ENCODE peak calls at places on chromosomes 2 and 18, in six cellular contexts. X is OCI-LY7, C is left lung, A is mammary epithelial cell, K is heart right ventricle, W is heart left ventricle. P is an unnamed sample.
A peak's percentile ranks its signal among the peaks of the same experiment; 100 is the strongest.

GRCh38 chr18:77254711-77255110 is 5.1 kb downstream of the GALR1 start:
- DNase-seq in W (no peak), C (no peak), A (no peak), K (no peak), X (no peak), P (no peak)

GRCh38 chr2:144132357-144132756 is 387.6 kb downstream of the ZEB2 start:
- DNase-seq in X (no peak), K (no peak), W (no peak), C (no peak), A (no peak), P (no peak)

GRCh38 chr18:52311331-52311730 is 28.7 kb upstream of the DCC start:
- DNase-seq in C (no peak), A (peak; percentile 33), K (no peak), X (no peak), W (no peak), P (no peak)

GRCh38 chr2:32743480-32744236 is 115.8 kb downstream of the TTC27 start:
- DNase-seq in X (no peak), K (no peak), W (no peak), C (no peak), A (no peak), P (no peak)

GRCh38 chr2:173881466-173881865 is 83.7 kb downstream of the SP3 start:
- DNase-seq in A (no peak), C (no peak), X (peak; percentile 67), K (no peak), W (peak; percentile 39), P (no peak)

GRCh38 chr2:119231975-119232665 is 8.5 kb downstream of the STEAP3 start:
- DNase-seq in K (no peak), A (peak; percentile 61), C (no peak), W (no peak), X (no peak), P (no peak)

GRCh38 chr2:9753276-9753600 is 90.0 kb upstream of the TAF1B start:
- DNase-seq in X (peak; percentile 8), K (no peak), W (peak; percentile 74), C (no peak), A (peak; percentile 98), P (peak; percentile 66)

GRCh38 chr2:109692013-109692738 is 78.0 kb downstream of the SOWAHC start:
- DNase-seq in W (no peak), X (no peak), C (no peak), A (no peak), K (no peak), P (peak; percentile 68)

GRCh38 chr2:127525692-127526141 is 572 bp downstream of the IWS1 start:
- DNase-seq in K (no peak), C (no peak), W (no peak), X (peak; percentile 55), A (peak; percentile 59), P (no peak)

GRCh38 chr2:171965661-171966060 is 34.1 kb upstream of the METAP1D start:
- DNase-seq in K (no peak), A (no peak), W (no peak), C (no peak), X (no peak), P (no peak)

GRCh38 chr2:48400553-48401179 is 129.3 kb upstream of the STON1 start:
- DNase-seq in A (no peak), C (no peak), K (no peak), X (no peak), W (no peak), P (no peak)

GRCh38 chr2:126714191-126714965 is 58.4 kb downstream of the GYPC start:
- DNase-seq in A (no peak), W (no peak), C (no peak), K (no peak), X (no peak), P (no peak)

GRCh38 chr2:43425659-43426058 is 170.2 kb downstream of the THADA start:
- DNase-seq in K (no peak), W (no peak), C (no peak), A (no peak), X (peak; percentile 37), P (no peak)

DNA sequence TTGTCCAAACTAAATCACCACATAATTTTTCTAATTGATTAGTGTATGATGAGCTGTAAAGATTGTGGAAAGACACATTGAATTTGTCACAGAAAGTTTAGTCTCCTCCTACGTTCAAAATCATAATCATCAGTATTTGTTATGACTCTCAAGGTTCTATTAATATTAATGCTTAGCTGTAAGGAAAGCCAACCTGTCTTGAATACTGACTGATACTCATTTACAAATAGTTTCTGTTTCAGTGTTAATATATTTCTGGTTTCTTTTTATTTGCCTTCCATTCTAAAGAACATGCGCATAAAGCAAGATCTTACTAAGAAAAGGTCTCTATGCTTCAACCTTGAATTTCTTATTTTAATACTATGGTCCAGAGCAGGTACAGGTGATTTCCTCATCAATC is 55.1 kb downstream of the CPS1 start:
- DNase-seq in W (no peak), A (no peak), X (no peak), K (no peak), C (no peak), P (no peak)
- H3K4me1 ChIP-seq in W (no peaks in the 10 kb centered on the region), A (no peaks in the 10 kb centered on the region), X (no peaks in the 10 kb centered on the region), K (no peaks in the 10 kb centered on the region), C (no peaks in the 10 kb centered on the region), P (no peaks in the 10 kb centered on the region)

DNA sequence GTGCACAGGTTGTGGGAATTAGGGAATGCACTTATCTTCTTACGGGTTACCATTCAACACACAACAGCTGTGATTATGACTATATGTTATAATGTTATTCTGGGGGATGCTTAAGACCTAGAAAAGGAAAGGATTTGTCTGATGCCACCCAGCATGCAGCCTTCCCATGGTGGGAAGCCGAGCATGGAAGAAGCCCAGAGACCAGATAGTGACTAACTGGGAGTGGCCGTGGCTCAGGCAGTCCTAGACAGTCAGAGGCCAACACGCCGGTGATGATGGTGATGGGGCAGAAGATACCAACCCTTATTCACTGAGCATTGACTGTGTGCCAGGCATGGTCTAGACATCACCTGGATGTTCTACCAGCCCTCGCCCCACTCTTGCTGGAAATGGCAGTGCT is 35.9 kb downstream of the CYRIA start:
- DNase-seq in A (no peak), W (no peak), K (no peak), X (no peak), C (no peak), P (no peak)
- H3K4me1 ChIP-seq in A (peaks cover 6% of the 10 kb centered on the region), W (peaks cover 46% of the 10 kb centered on the region), K (peaks cover 67% of the 10 kb centered on the region), X (peaks cover 80% of the 10 kb centered on the region), C (peaks cover 74% of the 10 kb centered on the region), P (peaks cover 52% of the 10 kb centered on the region)

GRCh38 chr2:163593941-163594340 is 141.9 kb downstream of the FIGN start:
- DNase-seq in X (no peak), W (no peak), A (no peak), K (no peak), C (no peak), P (no peak)

GRCh38 chr2:163592954-163593622 is 142.7 kb downstream of the FIGN start:
- DNase-seq in W (no peak), A (no peak), K (no peak), C (no peak), X (no peak), P (no peak)

GRCh38 chr2:163594572-163594971 is 141.2 kb downstream of the FIGN start:
- DNase-seq in A (no peak), X (no peak), W (no peak), K (no peak), C (no peak), P (no peak)

GRCh38 chr2:163591461-163591860 is 144.3 kb downstream of the FIGN start:
- DNase-seq in A (no peak), X (no peak), W (no peak), K (no peak), C (no peak), P (no peak)

DNA sequence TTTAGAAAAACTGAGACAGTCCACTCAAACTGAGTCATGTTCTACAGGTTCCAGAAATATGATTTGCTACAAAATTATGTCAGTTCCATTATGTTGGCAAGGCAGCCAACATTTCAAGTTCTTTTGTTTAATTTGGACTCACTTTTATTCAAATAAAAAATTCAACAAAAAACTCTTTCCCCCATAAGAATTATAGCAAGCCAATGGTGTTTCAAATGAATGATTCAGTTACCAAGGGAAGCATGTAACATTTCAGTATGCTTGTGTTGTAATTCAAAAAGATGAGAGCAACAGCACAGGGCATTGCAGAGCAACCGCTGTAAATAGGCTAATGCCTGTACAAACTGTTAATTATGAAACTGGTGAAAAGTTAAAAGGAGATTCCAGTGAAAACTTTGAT is 140.8 kb downstream of the FIGN start:
- DNase-seq in W (no peak), X (no peak), K (no peak), C (no peak), A (no peak), P (no peak)
- H3K4me1 ChIP-seq in W (no peaks in the 10 kb centered on the region), X (no peaks in the 10 kb centered on the region), K (peaks cover 3% of the 10 kb centered on the region), C (no peaks in the 10 kb centered on the region), A (no peaks in the 10 kb centered on the region), P (no peaks in the 10 kb centered on the region)

DNA sequence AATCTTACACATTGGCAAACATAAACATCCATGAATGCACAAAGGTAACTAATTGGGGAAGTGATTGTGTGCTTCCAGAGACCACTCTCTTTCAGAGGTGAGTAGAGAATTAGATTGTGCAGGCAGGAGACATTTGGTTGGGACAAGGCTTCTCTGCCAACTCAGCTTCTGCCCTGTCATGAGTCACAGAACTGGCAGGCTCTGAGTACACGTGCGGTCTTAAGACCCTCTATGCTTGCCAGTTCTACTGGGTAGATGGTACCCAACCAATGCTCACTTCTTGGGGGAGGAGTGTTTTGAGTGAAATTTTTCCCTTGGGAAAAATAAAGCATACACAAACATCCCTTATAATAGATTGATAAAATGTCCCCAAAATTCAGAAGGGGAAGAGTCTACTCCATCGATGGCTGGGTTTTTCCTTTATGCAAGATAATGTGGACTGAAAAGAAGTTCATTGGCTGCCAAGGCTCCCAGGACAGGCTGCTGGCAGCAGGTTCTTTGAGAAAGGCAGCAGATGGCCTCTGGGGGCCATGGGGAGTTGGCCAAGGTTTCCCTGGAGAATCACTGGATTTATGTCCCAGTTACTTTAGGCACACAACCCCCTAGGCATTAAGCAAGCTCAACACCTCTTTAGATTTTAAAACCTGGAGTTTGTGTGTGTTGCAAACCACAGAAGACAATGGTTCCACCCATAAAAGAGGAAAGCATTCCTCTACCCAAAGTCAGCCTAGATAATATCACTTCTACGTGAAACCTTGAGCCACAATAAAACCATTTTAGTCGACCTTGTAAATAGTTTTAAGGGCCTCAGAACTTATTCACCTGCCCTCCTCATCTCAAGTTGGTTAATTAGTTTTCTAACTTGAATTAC is 417.0 kb downstream of the TXNL1 start:
- DNase-seq in C (no peak), K (no peak), X (no peak), W (no peak), A (peak; percentile 43), P (no peak)
- H3K4me1 ChIP-seq in C (no peaks in the 10 kb centered on the region), K (peaks cover 5% of the 10 kb centered on the region), X (no peaks in the 10 kb centered on the region), W (peaks cover 6% of the 10 kb centered on the region), A (no peaks in the 10 kb centered on the region), P (no peaks in the 10 kb centered on the region)

GRCh38 chr2:98474979-98475632 is 30.4 kb downstream of the INPP4A start:
- DNase-seq in A (no peak), C (no peak), X (no peak), K (no peak), W (no peak), P (no peak)
- H3K4me1 ChIP-seq in A (peaks cover 22% of the 10 kb centered on the region), C (peaks cover 82% of the 10 kb centered on the region), X (peaks cover 9% of the 10 kb centered on the region), K (peaks cover 94% of the 10 kb centered on the region), W (peaks cover 92% of the 10 kb centered on the region), P (peaks cover 59% of the 10 kb centered on the region)

DNA sequence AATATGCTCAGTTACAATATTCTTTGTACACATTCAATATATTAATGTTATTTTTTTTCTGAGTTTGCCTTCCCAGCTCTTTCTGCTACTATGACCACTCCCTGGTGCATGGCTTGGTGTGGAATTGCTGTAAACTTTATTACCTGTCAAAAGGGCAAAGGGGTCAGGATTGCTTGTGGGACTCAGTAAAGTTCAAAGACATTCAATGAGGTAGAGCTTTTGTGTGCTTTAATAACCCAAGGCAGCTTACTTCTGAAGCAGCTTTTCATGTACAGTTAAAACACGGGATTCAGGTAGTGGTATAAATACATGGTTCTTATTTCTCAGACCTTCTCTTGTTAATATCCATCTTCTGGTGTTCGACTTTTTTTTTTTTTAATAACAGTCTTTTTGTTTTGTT is 132.8 kb downstream of the MEIS1 start:
- DNase-seq in W (no peak), C (no peak), X (no peak), K (no peak), A (no peak), P (no peak)
- H3K4me1 ChIP-seq in W (no peaks in the 10 kb centered on the region), C (no peaks in the 10 kb centered on the region), X (peaks cover 7% of the 10 kb centered on the region), K (peaks cover 13% of the 10 kb centered on the region), A (no peaks in the 10 kb centered on the region), P (peaks cover 5% of the 10 kb centered on the region)